ENCODE peak calls at places on chromosomes 6 and 20, in eight cellular contexts. T is spleen, S is cardiac muscle cell, Y is NT2/D1, X is esophagus muscularis mucosa, L is A549, N is heart left ventricle, O is HepG2. Q is an unnamed sample.

GRCh38 chr6:157088841-157089240 is 234.5 kb downstream of the TMEM242 start:
- DNase-seq in T (no peak), S (no peak), Y (no peak), X (no peak), L (no peak), N (no peak), O (no peak), Q (no peak)

GRCh38 chr6:22826961-22827360 is 257.6 kb downstream of the HDGFL1 start:
- DNase-seq in T (no peak), S (no peak), Y (no peak), X (no peak), L (peak; percentile 27), N (no peak), O (no peak), Q (no peak)

GRCh38 chr6:150417899-150418824 is 49.4 kb downstream of the IYD start:
- DNase-seq in T (no peak), S (peak; percentile 87), Y (no peak), X (no peak), L (peak; percentile 73), N (no peak), O (peak; percentile 63), Q (no peak)

GRCh38 chr20:38076548-38076947 is 43.0 kb downstream of the RPRD1B start:
- DNase-seq in T (no peak), S (no peak), Y (no peak), X (no peak), L (no peak), N (no peak), O (no peak), Q (no peak)

GRCh38 chr20:11492846-11493245 is 424.8 kb upstream of the BTBD3 start:
- DNase-seq in T (no peak), S (no peak), Y (no peak), X (no peak), L (no peak), N (no peak), O (no peak), Q (no peak)

GRCh38 chr20:54172856-54173652 is 732 bp downstream of the CYP24A1 start:
- DNase-seq in T (no peak), S (peak; percentile 41), Y (no peak), X (no peak), L (no peak), N (no peak), O (no peak), Q (no peak)

GRCh38 chr6:73803562-73804221 is 107.7 kb downstream of the CD109 start:
- DNase-seq in T (no peak), S (peak; percentile 91), Y (peak; percentile 33), X (no peak), L (peak; percentile 70), N (no peak), O (peak; percentile 35), Q (no peak)

GRCh38 chr6:35706468-35706867 is 17.8 kb upstream of the FKBP5 start:
- DNase-seq in T (no peak), S (peak; percentile 80), Y (no peak), X (no peak), L (no peak), N (no peak), O (no peak), Q (no peak)

GRCh38 chr6:54541521-54541920 is 233.3 kb downstream of the TINAG start:
- DNase-seq in T (no peak), S (no peak), Y (no peak), X (no peak), L (no peak), N (no peak), O (no peak), Q (no peak)

GRCh38 chr20:34579936-34580587 is 21.5 kb downstream of the MAP1LC3A start:
- DNase-seq in T (no peak), S (no peak), Y (no peak), X (peak; percentile 74), L (no peak), N (no peak), O (no peak), Q (no peak)

GRCh38 chr6:45001663-45002062 is 326.5 kb upstream of the RUNX2 start:
- DNase-seq in T (no peak), S (no peak), Y (no peak), X (no peak), L (no peak), N (no peak), O (no peak), Q (no peak)

GRCh38 chr6:113854531-113855499 is 2.3 kb upstream of the MARCKS start:
- DNase-seq in T (peak; percentile 93), S (peak; percentile 92), Y (no peak), X (no peak), L (peak; percentile 78), N (peak; percentile 85), O (peak; percentile 44), Q (peak; percentile 77)

GRCh38 chr20:61482425-61482887 is 230.4 kb downstream of the CDH4 start:
- DNase-seq in T (no peak), S (no peak), Y (no peak), X (no peak), L (no peak), N (no peak), O (no peak), Q (no peak)

GRCh38 chr6:106448000-106448426 is 87.5 kb downstream of the CRYBG1 start:
- DNase-seq in T (peak; percentile 89), S (no peak), Y (no peak), X (no peak), L (no peak), N (peak; percentile 31), O (no peak), Q (peak; percentile 34)

GRCh38 chr6:71393471-71393870 is 104.9 kb downstream of the OGFRL1 start:
- DNase-seq in T (no peak), S (peak; percentile 41), Y (no peak), X (no peak), L (peak; percentile 34), N (no peak), O (no peak), Q (no peak)

GRCh38 chr6:144158133-144158532 is 7.8 kb downstream of the STX11 start:
- DNase-seq in T (no peak), S (peak; percentile 97), Y (no peak), X (no peak), L (peak; percentile 21), N (peak; percentile 68), O (no peak), Q (peak; percentile 47)

GRCh38 chr6:91653954-91654843 is 1067.3 kb upstream of the MAP3K7 start:
- DNase-seq in T (no peak), S (no peak), Y (peak; percentile 35), X (no peak), L (no peak), N (no peak), O (no peak), Q (no peak)

GRCh38 chr6:153965996-153966395 is 73.0 kb upstream of the OPRM1 start:
- DNase-seq in T (no peak), S (peak; percentile 56), Y (no peak), X (no peak), L (no peak), N (no peak), O (no peak), Q (no peak)

GRCh38 chr6:123965894-123966293 is 162.2 kb downstream of the NKAIN2 start:
- DNase-seq in T (no peak), S (peak; percentile 5), Y (peak; percentile 49), X (no peak), L (peak; percentile 7), N (no peak), O (peak; percentile 35), Q (no peak)

DNA sequence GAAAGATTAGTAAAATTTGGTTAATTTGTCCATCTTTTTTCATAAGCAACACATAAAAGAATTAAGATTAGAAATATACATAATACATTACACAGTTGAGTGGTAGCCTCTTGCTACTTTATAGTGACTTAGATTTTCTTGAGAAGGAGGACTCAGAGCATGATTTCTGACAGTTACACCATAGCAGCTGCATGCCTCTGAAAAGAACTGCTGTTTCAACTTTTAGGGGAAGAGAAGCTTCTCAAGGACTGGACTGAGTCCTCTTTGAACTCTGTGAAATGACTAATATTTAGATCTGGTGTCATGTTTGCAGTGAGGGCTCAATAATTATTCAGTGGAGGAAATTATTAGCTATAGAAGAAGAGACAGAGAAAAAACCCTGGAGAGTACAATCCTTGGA is 272.5 kb downstream of the BTBD9 start:
- DNase-seq in T (no peak), S (no peak), Y (no peak), X (no peak), L (no peak), N (no peak), O (no peak), Q (no peak)
- H3K4me3 ChIP-seq in T (no peak overlapping the region), S (no peak overlapping the region), Y (no peak overlapping the region), X (no peak overlapping the region), L (no peak overlapping the region), N (no peak overlapping the region), O (no peak overlapping the region), Q (no peak overlapping the region)

GRCh38 chr6:27448456-27448855 is 24.4 kb downstream of the ZNF184 start:
- DNase-seq in T (no peak), S (no peak), Y (no peak), X (no peak), L (no peak), N (no peak), O (no peak), Q (no peak)
- H3K9me3 ChIP-seq in T (peaks cover 98% of the 10 kb centered on the region), S (peaks cover 11% of the 10 kb centered on the region), Y (peaks cover 59% of the 10 kb centered on the region), X (peaks cover 34% of the 10 kb centered on the region), L (peaks cover 72% of the 10 kb centered on the region), N (peaks cover 79% of the 10 kb centered on the region), O (peaks cover 96% of the 10 kb centered on the region), Q (peaks cover 98% of the 10 kb centered on the region)

GRCh38 chr6:138502546-138502945 is 3.3 kb upstream of the NHSL1 start:
- DNase-seq in T (no peak), S (no peak), Y (no peak), X (no peak), L (no peak), N (no peak), O (no peak), Q (no peak)

GRCh38 chr6:138498575-138499302 is 555 bp downstream of the NHSL1 start:
- DNase-seq in T (no peak), S (no peak), Y (no peak), X (no peak), L (no peak), N (no peak), O (peak; percentile 68), Q (no peak)

GRCh38 chr6:138500045-138500665 is 861 bp upstream of the NHSL1 start:
- DNase-seq in T (no peak), S (no peak), Y (no peak), X (no peak), L (no peak), N (no peak), O (peak; percentile 63), Q (no peak)

GRCh38 chr6:138500867-138501446 is 1.7 kb upstream of the NHSL1 start:
- DNase-seq in T (no peak), S (no peak), Y (no peak), X (no peak), L (no peak), N (no peak), O (peak; percentile 55), Q (no peak)

GRCh38 chr6:138499303-138499991 is at the start of gene NHSL1:
- DNase-seq in T (no peak), S (no peak), Y (no peak), X (no peak), L (no peak), N (no peak), O (peak; percentile 84), Q (no peak)
- H3K4me3 ChIP-seq in T (peak within 1 kb of the TSS; percentile 5), S (no peak within 1 kb of the TSS), Y (no peak within 1 kb of the TSS), X (no peak within 1 kb of the TSS), L (no peak within 1 kb of the TSS), N (no peak within 1 kb of the TSS), O (peak within 1 kb of the TSS; percentile 63), Q (no peak within 1 kb of the TSS)

GRCh38 chr6:167465497-167465896 is 140.6 kb downstream of the TTLL2 start:
- DNase-seq in T (no peak), S (no peak), Y (no peak), X (no peak), L (no peak), N (no peak), O (no peak), Q (no peak)
- H3K9me3 ChIP-seq in T (no peaks in the 10 kb centered on the region), S (no peaks in the 10 kb centered on the region), Y (no peaks in the 10 kb centered on the region), X (no peaks in the 10 kb centered on the region), L (no peaks in the 10 kb centered on the region), N (no peaks in the 10 kb centered on the region), O (no peaks in the 10 kb centered on the region), Q (no peaks in the 10 kb centered on the region)